ENCODE peak calls at places on chromosome 9, in ten cellular contexts. One of them, this sample, is unnamed.

GRCh38 chr9:113988951-113989780 is 88.9 kb downstream of the AMBP start:
- DNase-seq in breast epithelium: no peak
- DNase-seq in prostate gland: no peak
- DNase-seq in K562: no peak
- DNase-seq in suprapubic skin: no peak
- DNase-seq in gastrocnemius medialis: peak; percentile 49
- DNase-seq in ovary: no peak
- DNase-seq in tibial nerve: peak; percentile 67
- DNase-seq in transverse colon: no peak
- DNase-seq in body of pancreas: no peak
- DNase-seq in this sample: peak; percentile 45

GRCh38 chr9:27750571-27750970 is 177.3 kb upstream of the C9orf72 start:
- DNase-seq in breast epithelium: no peak
- DNase-seq in prostate gland: no peak
- DNase-seq in K562: no peak
- DNase-seq in suprapubic skin: no peak
- DNase-seq in gastrocnemius medialis: no peak
- DNase-seq in ovary: no peak
- DNase-seq in tibial nerve: no peak
- DNase-seq in transverse colon: no peak
- DNase-seq in body of pancreas: no peak
- DNase-seq in this sample: no peak

GRCh38 chr9:114304416-114305188 is 18.3 kb upstream of the ORM1 start:
- DNase-seq in breast epithelium: peak; percentile 27
- DNase-seq in prostate gland: no peak
- DNase-seq in K562: no peak
- DNase-seq in suprapubic skin: peak; percentile 57
- DNase-seq in gastrocnemius medialis: no peak
- DNase-seq in ovary: peak; percentile 7
- DNase-seq in tibial nerve: no peak
- DNase-seq in transverse colon: peak; percentile 6
- DNase-seq in body of pancreas: peak; percentile 8
- DNase-seq in this sample: no peak

GRCh38 chr9:122134822-122135528 is 24.6 kb downstream of the NDUFA8 start:
- DNase-seq in breast epithelium: no peak
- DNase-seq in prostate gland: no peak
- DNase-seq in K562: no peak
- DNase-seq in suprapubic skin: no peak
- DNase-seq in gastrocnemius medialis: no peak
- DNase-seq in ovary: no peak
- DNase-seq in tibial nerve: no peak
- DNase-seq in transverse colon: no peak
- DNase-seq in body of pancreas: no peak
- DNase-seq in this sample: no peak

GRCh38 chr9:107810493-107810931 is 320.9 kb upstream of the KLF4 start:
- DNase-seq in breast epithelium: no peak
- DNase-seq in prostate gland: no peak
- DNase-seq in K562: no peak
- DNase-seq in suprapubic skin: no peak
- DNase-seq in gastrocnemius medialis: no peak
- DNase-seq in ovary: no peak
- DNase-seq in tibial nerve: no peak
- DNase-seq in transverse colon: peak; percentile 37
- DNase-seq in body of pancreas: no peak
- DNase-seq in this sample: peak; percentile 40

GRCh38 chr9:121434946-121435345 is 64.7 kb downstream of the GGTA1 start:
- DNase-seq in breast epithelium: no peak
- DNase-seq in prostate gland: no peak
- DNase-seq in K562: no peak
- DNase-seq in suprapubic skin: no peak
- DNase-seq in gastrocnemius medialis: no peak
- DNase-seq in ovary: no peak
- DNase-seq in tibial nerve: no peak
- DNase-seq in transverse colon: no peak
- DNase-seq in body of pancreas: no peak
- DNase-seq in this sample: no peak

GRCh38 chr9:6219981-6220380 is 4.4 kb downstream of the IL33 start:
- DNase-seq in breast epithelium: no peak
- DNase-seq in prostate gland: no peak
- DNase-seq in K562: no peak
- DNase-seq in suprapubic skin: no peak
- DNase-seq in gastrocnemius medialis: no peak
- DNase-seq in ovary: no peak
- DNase-seq in tibial nerve: no peak
- DNase-seq in transverse colon: no peak
- DNase-seq in body of pancreas: no peak
- DNase-seq in this sample: no peak

GRCh38 chr9:123375725-123376132 is 19.7 kb downstream of the CRB2 start:
- DNase-seq in breast epithelium: no peak
- DNase-seq in prostate gland: no peak
- DNase-seq in K562: peak; percentile 82
- DNase-seq in suprapubic skin: no peak
- DNase-seq in gastrocnemius medialis: no peak
- DNase-seq in ovary: peak; percentile 63
- DNase-seq in tibial nerve: no peak
- DNase-seq in transverse colon: peak; percentile 85
- DNase-seq in body of pancreas: no peak
- DNase-seq in this sample: peak; percentile 78

GRCh38 chr9:114462791-114463190 is 42.5 kb downstream of the WHRN start:
- DNase-seq in breast epithelium: no peak
- DNase-seq in prostate gland: no peak
- DNase-seq in K562: no peak
- DNase-seq in suprapubic skin: no peak
- DNase-seq in gastrocnemius medialis: no peak
- DNase-seq in ovary: no peak
- DNase-seq in tibial nerve: no peak
- DNase-seq in transverse colon: no peak
- DNase-seq in body of pancreas: no peak
- DNase-seq in this sample: no peak

GRCh38 chr9:131868766-131869165 is 128.9 kb upstream of the RAPGEF1 start:
- DNase-seq in breast epithelium: no peak
- DNase-seq in prostate gland: no peak
- DNase-seq in K562: no peak
- DNase-seq in suprapubic skin: no peak
- DNase-seq in gastrocnemius medialis: no peak
- DNase-seq in ovary: no peak
- DNase-seq in tibial nerve: no peak
- DNase-seq in transverse colon: no peak
- DNase-seq in body of pancreas: no peak
- DNase-seq in this sample: no peak

GRCh38 chr9:27671591-27671990 is 98.3 kb upstream of the C9orf72 start:
- DNase-seq in breast epithelium: no peak
- DNase-seq in prostate gland: no peak
- DNase-seq in K562: no peak
- DNase-seq in suprapubic skin: no peak
- DNase-seq in gastrocnemius medialis: no peak
- DNase-seq in ovary: no peak
- DNase-seq in tibial nerve: no peak
- DNase-seq in transverse colon: no peak
- DNase-seq in body of pancreas: no peak
- DNase-seq in this sample: no peak

GRCh38 chr9:38339087-38339486 is 53.4 kb upstream of the ALDH1B1 start:
- DNase-seq in breast epithelium: no peak
- DNase-seq in prostate gland: no peak
- DNase-seq in K562: no peak
- DNase-seq in suprapubic skin: no peak
- DNase-seq in gastrocnemius medialis: no peak
- DNase-seq in ovary: no peak
- DNase-seq in tibial nerve: no peak
- DNase-seq in transverse colon: no peak
- DNase-seq in body of pancreas: peak; percentile 68
- DNase-seq in this sample: no peak

GRCh38 chr9:135219676-135220600 is 132.5 kb downstream of the OLFM1 start:
- DNase-seq in breast epithelium: no peak
- DNase-seq in prostate gland: no peak
- DNase-seq in K562: no peak
- DNase-seq in suprapubic skin: peak; percentile 59
- DNase-seq in gastrocnemius medialis: no peak
- DNase-seq in ovary: no peak
- DNase-seq in tibial nerve: no peak
- DNase-seq in transverse colon: peak; percentile 3
- DNase-seq in body of pancreas: peak; percentile 11
- DNase-seq in this sample: no peak

GRCh38 chr9:79469164-79469563 is 102.6 kb upstream of the TLE4 start:
- DNase-seq in breast epithelium: no peak
- DNase-seq in prostate gland: no peak
- DNase-seq in K562: no peak
- DNase-seq in suprapubic skin: no peak
- DNase-seq in gastrocnemius medialis: no peak
- DNase-seq in ovary: no peak
- DNase-seq in tibial nerve: no peak
- DNase-seq in transverse colon: no peak
- DNase-seq in body of pancreas: no peak
- DNase-seq in this sample: no peak

GRCh38 chr9:113623851-113624485 is 160.4 kb downstream of the RGS3 start:
- DNase-seq in breast epithelium: no peak
- DNase-seq in prostate gland: no peak
- DNase-seq in K562: no peak
- DNase-seq in suprapubic skin: peak; percentile 15
- DNase-seq in gastrocnemius medialis: no peak
- DNase-seq in ovary: no peak
- DNase-seq in tibial nerve: no peak
- DNase-seq in transverse colon: no peak
- DNase-seq in body of pancreas: no peak
- DNase-seq in this sample: no peak

GRCh38 chr9:112917987-112918362 is 27.3 kb upstream of the SLC46A2 start:
- DNase-seq in breast epithelium: no peak
- DNase-seq in prostate gland: no peak
- DNase-seq in K562: no peak
- DNase-seq in suprapubic skin: no peak
- DNase-seq in gastrocnemius medialis: no peak
- DNase-seq in ovary: no peak
- DNase-seq in tibial nerve: no peak
- DNase-seq in transverse colon: no peak
- DNase-seq in body of pancreas: no peak
- DNase-seq in this sample: no peak

GRCh38 chr9:27341545-27342294 is 44.8 kb upstream of the EQTN start:
- DNase-seq in breast epithelium: no peak
- DNase-seq in prostate gland: no peak
- DNase-seq in K562: no peak
- DNase-seq in suprapubic skin: no peak
- DNase-seq in gastrocnemius medialis: no peak
- DNase-seq in ovary: no peak
- DNase-seq in tibial nerve: no peak
- DNase-seq in transverse colon: peak; percentile 42
- DNase-seq in body of pancreas: no peak
- DNase-seq in this sample: no peak

GRCh38 chr9:92482336-92482735 is at the start of gene ASPN:
- DNase-seq in breast epithelium: no peak
- DNase-seq in prostate gland: no peak
- DNase-seq in K562: no peak
- DNase-seq in suprapubic skin: no peak
- DNase-seq in gastrocnemius medialis: no peak
- DNase-seq in ovary: no peak
- DNase-seq in tibial nerve: no peak
- DNase-seq in transverse colon: no peak
- DNase-seq in body of pancreas: no peak
- DNase-seq in this sample: no peak
- H3K27ac ChIP-seq in breast epithelium: no peak within 1 kb of the TSS
- H3K27ac ChIP-seq in prostate gland: peak within 1 kb of the TSS; percentile 2
- H3K27ac ChIP-seq in K562: no peak within 1 kb of the TSS
- H3K27ac ChIP-seq in suprapubic skin: peak within 1 kb of the TSS; percentile 75
- H3K27ac ChIP-seq in gastrocnemius medialis: peak within 1 kb of the TSS; percentile 64
- H3K27ac ChIP-seq in ovary: no peak within 1 kb of the TSS
- H3K27ac ChIP-seq in tibial nerve: peak within 1 kb of the TSS; percentile 70
- H3K27ac ChIP-seq in transverse colon: peak within 1 kb of the TSS; percentile 68
- H3K27ac ChIP-seq in body of pancreas: no peak within 1 kb of the TSS
- H3K27ac ChIP-seq in this sample: peak within 1 kb of the TSS; percentile 78

GRCh38 chr9:99954841-99955240 is 48.4 kb downstream of the STX17 start:
- DNase-seq in breast epithelium: no peak
- DNase-seq in prostate gland: no peak
- DNase-seq in K562: no peak
- DNase-seq in suprapubic skin: no peak
- DNase-seq in gastrocnemius medialis: no peak
- DNase-seq in ovary: no peak
- DNase-seq in tibial nerve: no peak
- DNase-seq in transverse colon: no peak
- DNase-seq in body of pancreas: no peak
- DNase-seq in this sample: no peak
- TF ChIP-seq POLR2A in breast epithelium: no peak
- TF ChIP-seq POLR2A in prostate gland: no peak
- TF ChIP-seq POLR2A in K562: no peak
- TF ChIP-seq POLR2A in suprapubic skin: no peak
- TF ChIP-seq POLR2A in gastrocnemius medialis: no peak
- TF ChIP-seq POLR2A in ovary: no peak
- TF ChIP-seq POLR2A in tibial nerve: no peak
- TF ChIP-seq POLR2A in transverse colon: no peak
- TF ChIP-seq POLR2A in body of pancreas: no peak
- TF ChIP-seq POLR2A in this sample: no peak

GRCh38 chr9:74497750-74498615 is 848 bp downstream of the RORB start:
- DNase-seq in breast epithelium: no peak
- DNase-seq in prostate gland: no peak
- DNase-seq in K562: no peak
- DNase-seq in suprapubic skin: no peak
- DNase-seq in gastrocnemius medialis: no peak
- DNase-seq in ovary: no peak
- DNase-seq in tibial nerve: no peak
- DNase-seq in transverse colon: no peak
- DNase-seq in body of pancreas: peak; percentile 26
- DNase-seq in this sample: peak; percentile 38
- H3K27ac ChIP-seq in breast epithelium: no peak overlapping the region
- H3K27ac ChIP-seq in prostate gland: peak overlapping the region; percentile 51
- H3K27ac ChIP-seq in K562: no peak overlapping the region
- H3K27ac ChIP-seq in suprapubic skin: no peak overlapping the region
- H3K27ac ChIP-seq in gastrocnemius medialis: no peak overlapping the region
- H3K27ac ChIP-seq in ovary: no peak overlapping the region
- H3K27ac ChIP-seq in tibial nerve: peak overlapping the region; percentile 68
- H3K27ac ChIP-seq in transverse colon: no peak overlapping the region
- H3K27ac ChIP-seq in body of pancreas: no peak overlapping the region
- H3K27ac ChIP-seq in this sample: no peak overlapping the region

DNA sequence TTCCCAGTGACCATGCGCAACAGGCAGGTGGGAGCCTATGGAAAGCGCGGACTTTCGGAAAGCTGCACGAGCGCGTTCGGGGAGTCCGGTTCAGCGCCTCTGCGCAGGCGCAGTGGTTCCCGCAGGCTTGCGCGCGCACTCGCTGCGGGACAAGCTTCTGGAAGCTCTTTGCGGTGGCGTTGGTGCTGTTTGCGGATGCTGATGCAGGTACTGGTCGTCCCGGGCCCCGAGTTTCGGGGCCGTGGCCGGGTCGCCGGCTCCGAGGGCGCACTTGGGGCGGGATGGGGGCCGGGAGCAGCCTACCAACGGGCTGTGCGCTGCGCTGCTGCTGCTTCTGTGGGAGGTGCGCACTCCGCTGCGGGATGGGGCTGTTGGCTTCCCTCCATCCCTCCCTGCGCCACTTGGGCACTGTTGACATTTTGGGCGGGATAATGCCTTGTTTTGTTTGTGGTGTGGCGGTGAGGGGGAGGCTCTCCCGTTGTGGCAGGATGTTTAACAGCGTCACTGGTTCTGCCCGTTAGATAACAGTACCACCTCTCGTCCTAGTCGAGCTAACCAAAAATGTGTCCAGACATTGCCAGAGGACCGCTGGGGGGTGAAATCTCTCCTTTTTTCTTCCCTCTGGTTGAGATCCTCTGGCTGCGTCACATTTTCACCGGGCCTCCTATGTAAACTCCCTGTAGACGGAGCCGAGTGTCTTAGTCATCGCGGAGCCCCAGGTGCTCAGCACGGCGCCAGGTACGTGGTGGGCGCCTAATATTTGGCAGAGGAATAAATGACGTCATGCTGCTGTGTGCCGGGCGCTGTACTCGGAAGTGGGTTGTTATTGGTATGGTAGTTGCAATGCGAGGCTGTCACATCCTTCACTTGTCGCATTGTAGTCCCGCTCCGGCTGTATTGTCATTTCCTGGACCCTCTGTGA is at the start of gene ZNF483:
- DNase-seq in breast epithelium: peak; percentile 78
- DNase-seq in prostate gland: peak; percentile 72
- DNase-seq in K562: peak; percentile 66
- DNase-seq in suprapubic skin: no peak
- DNase-seq in gastrocnemius medialis: no peak
- DNase-seq in ovary: peak; percentile 79
- DNase-seq in tibial nerve: peak; percentile 42
- DNase-seq in transverse colon: peak; percentile 71
- DNase-seq in body of pancreas: peak; percentile 79
- DNase-seq in this sample: peak; percentile 96
- TF ChIP-seq POLR2A in breast epithelium: no peak
- TF ChIP-seq POLR2A in prostate gland: peak; percentile 54
- TF ChIP-seq POLR2A in K562: no peak
- TF ChIP-seq POLR2A in suprapubic skin: no peak
- TF ChIP-seq POLR2A in gastrocnemius medialis: no peak
- TF ChIP-seq POLR2A in ovary: peak; percentile 30
- TF ChIP-seq POLR2A in tibial nerve: no peak
- TF ChIP-seq POLR2A in transverse colon: peak; percentile 16
- TF ChIP-seq POLR2A in body of pancreas: peak; percentile 61
- TF ChIP-seq POLR2A in this sample: no peak